ENCODE peak calls at places on chromosomes 5 and 9, in ten cellular contexts. R is CD4-positive, CD25-positive, alpha-beta regulatory T cell; Z is fibroblast of lung; G is heart left ventricle; L is K562; U is OCI-LY7; X is prostate gland; W is cardiac muscle cell; Q is HCT116; N is A673. T is an unnamed sample.
A peak's percentile ranks its signal among the peaks of the same experiment; 100 is the strongest.

GRCh38 chr5:127998950-127999349 is 84.6 kb upstream of the SLC12A2 start:
- DNase-seq in R (no peak), Z (no peak), G (no peak), L (no peak), U (no peak), X (no peak), W (no peak), Q (no peak), N (no peak), T (no peak)

GRCh38 chr9:132226571-132227430 is 64.9 kb downstream of the NTNG2 start:
- DNase-seq in R (no peak), Z (no peak), G (no peak), L (no peak), U (no peak), X (no peak), W (no peak), Q (no peak), N (no peak), T (no peak)

GRCh38 chr9:121972501-121972981 is 120.6 kb downstream of the TTLL11 start:
- DNase-seq in R (no peak), Z (no peak), G (no peak), L (no peak), U (peak; percentile 95), X (peak; percentile 65), W (peak; percentile 17), Q (peak; percentile 66), N (no peak), T (no peak)

GRCh38 chr5:39157679-39158078 is 61.7 kb downstream of the FYB1 start:
- DNase-seq in R (no peak), Z (no peak), G (no peak), L (no peak), U (no peak), X (no peak), W (no peak), Q (no peak), N (no peak), T (no peak)

GRCh38 chr9:69143291-69143690 is 30.8 kb upstream of the TJP2 start:
- DNase-seq in R (no peak), Z (no peak), G (no peak), L (no peak), U (no peak), X (no peak), W (peak; percentile 52), Q (no peak), N (no peak), T (no peak)

GRCh38 chr9:133485531-133486260 is 6.8 kb upstream of the SLC2A6 start:
- DNase-seq in R (no peak), Z (no peak), G (no peak), L (peak; percentile 29), U (peak; percentile 84), X (no peak), W (no peak), Q (no peak), N (no peak), T (no peak)

GRCh38 chr5:10563940-10564837 is at the start of gene ANKRD33B:
- DNase-seq in R (peak; percentile 77), Z (peak; percentile 71), G (peak; percentile 79), L (peak; percentile 92), U (peak; percentile 91), X (no peak), W (peak; percentile 71), Q (no peak), N (peak; percentile 77), T (peak; percentile 33)

GRCh38 chr5:101860563-101860962 is 435.5 kb downstream of the SLCO4C1 start:
- DNase-seq in R (no peak), Z (no peak), G (no peak), L (no peak), U (no peak), X (no peak), W (no peak), Q (no peak), N (no peak), T (no peak)

GRCh38 chr9:92680166-92681119 is 10.5 kb upstream of the IPPK start:
- DNase-seq in R (no peak), Z (no peak), G (no peak), L (no peak), U (no peak), X (peak; percentile 34), W (no peak), Q (no peak), N (peak; percentile 33), T (no peak)

GRCh38 chr5:38420691-38421395 is 135.6 kb downstream of the LIFR start:
- DNase-seq in R (no peak), Z (peak; percentile 76), G (peak; percentile 29), L (peak; percentile 56), U (peak; percentile 36), X (peak; percentile 43), W (peak; percentile 75), Q (peak; percentile 60), N (peak; percentile 89), T (peak; percentile 79)

GRCh38 chr5:179115307-179115706 is 55.1 kb downstream of the ZNF354C start:
- DNase-seq in R (no peak), Z (no peak), G (no peak), L (no peak), U (no peak), X (no peak), W (no peak), Q (no peak), N (no peak), T (no peak)
- H3K9me3 ChIP-seq in R (peaks cover 8% of the 10 kb centered on the region), Z (no peaks in the 10 kb centered on the region), G (peaks cover 55% of the 10 kb centered on the region), L (no peaks in the 10 kb centered on the region), U (no peaks in the 10 kb centered on the region), X (no peaks in the 10 kb centered on the region), W (no peaks in the 10 kb centered on the region), Q (no peaks in the 10 kb centered on the region), N (no peaks in the 10 kb centered on the region), T (no peaks in the 10 kb centered on the region)

GRCh38 chr5:5316333-5316732 is 106.1 kb upstream of the ICE1 start:
- DNase-seq in R (no peak), Z (no peak), G (no peak), L (no peak), U (no peak), X (no peak), W (no peak), Q (no peak), N (no peak), T (no peak)
- H3K9me3 ChIP-seq in R (no peaks in the 10 kb centered on the region), Z (no peaks in the 10 kb centered on the region), G (no peaks in the 10 kb centered on the region), L (no peaks in the 10 kb centered on the region), U (no peaks in the 10 kb centered on the region), X (no peaks in the 10 kb centered on the region), W (no peaks in the 10 kb centered on the region), Q (no peaks in the 10 kb centered on the region), N (no peaks in the 10 kb centered on the region), T (no peaks in the 10 kb centered on the region)

GRCh38 chr5:141150993-141151325 is 1.1 kb downstream of the PCDHB6 start:
- DNase-seq in R (no peak), Z (no peak), G (no peak), L (no peak), U (no peak), X (no peak), W (no peak), Q (no peak), N (no peak), T (no peak)
- H3K9me3 ChIP-seq in R (peaks cover 5% of the 10 kb centered on the region), Z (no peaks in the 10 kb centered on the region), G (peaks cover 46% of the 10 kb centered on the region), L (no peaks in the 10 kb centered on the region), U (no peaks in the 10 kb centered on the region), X (no peaks in the 10 kb centered on the region), W (no peaks in the 10 kb centered on the region), Q (no peaks in the 10 kb centered on the region), N (no peaks in the 10 kb centered on the region), T (no peaks in the 10 kb centered on the region)

GRCh38 chr9:129511320-129511900 is 109.5 kb downstream of the C9orf50 start:
- DNase-seq in R (no peak), Z (no peak), G (no peak), L (no peak), U (no peak), X (no peak), W (no peak), Q (no peak), N (no peak), T (no peak)
- H3K9me3 ChIP-seq in R (peaks cover 6% of the 10 kb centered on the region), Z (no peaks in the 10 kb centered on the region), G (peaks cover 22% of the 10 kb centered on the region), L (peaks cover 13% of the 10 kb centered on the region), U (peaks cover 19% of the 10 kb centered on the region), X (no peaks in the 10 kb centered on the region), W (no peaks in the 10 kb centered on the region), Q (peaks cover 27% of the 10 kb centered on the region), N (peaks cover 22% of the 10 kb centered on the region), T (no peaks in the 10 kb centered on the region)

GRCh38 chr9:2780846-2781245 is 63.0 kb downstream of the PUM3 start:
- DNase-seq in R (no peak), Z (no peak), G (no peak), L (no peak), U (no peak), X (no peak), W (no peak), Q (no peak), N (no peak), T (no peak)
- H3K9me3 ChIP-seq in R (no peaks in the 10 kb centered on the region), Z (no peaks in the 10 kb centered on the region), G (peaks cover 11% of the 10 kb centered on the region), L (no peaks in the 10 kb centered on the region), U (peaks cover 8% of the 10 kb centered on the region), X (no peaks in the 10 kb centered on the region), W (peaks cover 2% of the 10 kb centered on the region), Q (no peaks in the 10 kb centered on the region), N (peaks cover 13% of the 10 kb centered on the region), T (no peaks in the 10 kb centered on the region)

GRCh38 chr5:54704825-54705224 is 187.3 kb downstream of the SNX18 start:
- DNase-seq in R (no peak), Z (no peak), G (no peak), L (no peak), U (no peak), X (no peak), W (no peak), Q (no peak), N (no peak), T (no peak)
- H3K9me3 ChIP-seq in R (no peaks in the 10 kb centered on the region), Z (no peaks in the 10 kb centered on the region), G (no peaks in the 10 kb centered on the region), L (no peaks in the 10 kb centered on the region), U (no peaks in the 10 kb centered on the region), X (no peaks in the 10 kb centered on the region), W (no peaks in the 10 kb centered on the region), Q (no peaks in the 10 kb centered on the region), N (no peaks in the 10 kb centered on the region), T (no peaks in the 10 kb centered on the region)

DNA sequence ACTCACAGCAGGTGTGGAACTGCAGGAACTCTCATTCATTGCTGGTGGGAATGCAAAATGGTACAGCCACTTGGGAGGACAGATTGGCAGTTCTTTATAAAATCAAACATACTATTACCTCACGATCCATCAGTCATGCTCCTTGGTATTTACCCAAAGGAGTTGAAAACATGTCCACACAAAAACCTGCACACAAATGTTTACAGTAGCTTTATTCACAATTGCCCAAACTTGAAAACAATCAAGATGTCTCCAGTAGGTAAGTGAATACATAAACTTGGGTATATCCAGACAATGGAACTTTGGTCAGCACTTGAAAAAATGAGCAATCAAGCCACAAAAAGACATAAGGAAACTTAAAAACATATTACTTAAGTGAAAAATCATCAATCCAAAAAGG is 215.5 kb downstream of the IRX1 start:
- DNase-seq in R (no peak), Z (no peak), G (no peak), L (no peak), U (no peak), X (no peak), W (no peak), Q (no peak), N (no peak), T (no peak)
- H3K9me3 ChIP-seq in R (no peaks in the 10 kb centered on the region), Z (no peaks in the 10 kb centered on the region), G (no peaks in the 10 kb centered on the region), L (no peaks in the 10 kb centered on the region), U (no peaks in the 10 kb centered on the region), X (no peaks in the 10 kb centered on the region), W (no peaks in the 10 kb centered on the region), Q (peaks cover 6% of the 10 kb centered on the region), N (peaks cover 31% of the 10 kb centered on the region), T (no peaks in the 10 kb centered on the region)

DNA sequence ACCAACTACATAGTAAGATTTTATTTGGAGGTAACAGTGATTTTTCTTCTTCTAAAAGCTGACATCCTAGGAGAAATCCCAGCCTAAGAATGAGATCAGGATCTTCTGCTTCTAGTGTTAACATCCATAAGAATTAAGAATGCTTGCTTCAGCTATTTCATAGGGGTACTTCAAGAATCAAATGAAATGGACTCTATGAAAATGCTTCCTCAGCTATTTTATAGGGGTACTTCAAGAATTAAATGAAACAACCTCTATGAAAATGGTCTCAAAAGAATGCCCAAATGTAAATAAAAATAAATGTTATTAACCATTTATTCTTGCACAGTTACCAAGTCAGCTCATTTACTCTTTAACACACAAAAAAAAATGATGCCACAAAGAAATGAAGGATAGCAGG is 31.5 kb downstream of the ZNF608 start:
- DNase-seq in R (no peak), Z (no peak), G (no peak), L (no peak), U (no peak), X (no peak), W (no peak), Q (no peak), N (no peak), T (no peak)
- H3K9me3 ChIP-seq in R (no peaks in the 10 kb centered on the region), Z (no peaks in the 10 kb centered on the region), G (no peaks in the 10 kb centered on the region), L (no peaks in the 10 kb centered on the region), U (no peaks in the 10 kb centered on the region), X (no peaks in the 10 kb centered on the region), W (no peaks in the 10 kb centered on the region), Q (no peaks in the 10 kb centered on the region), N (no peaks in the 10 kb centered on the region), T (no peaks in the 10 kb centered on the region)

T was measured in testis.